ENCODE peak calls at places on chromosomes 6 and 20, in seven cellular contexts. F is AG04449, N is dorsolateral prefrontal cortex, J is progenitor cell of endocrine pancreas, V is A549, K is AG04450, S is left ventricle myocardium inferior. O is an unnamed sample.

GRCh38 chr6:45416700-45417099 is 39.0 kb upstream of the SUPT3H start:
- DNase-seq in F (no peak), N (no peak), J (no peak), V (no peak), K (no peak), S (no peak), O (no peak)

GRCh38 chr6:50120300-50120699 is 70.6 kb upstream of the DEFB112 start:
- DNase-seq in F (no peak), N (no peak), J (no peak), V (no peak), K (no peak), S (no peak), O (no peak)

GRCh38 chr6:108736832-108737231 is 111.4 kb upstream of the ARMC2 start:
- DNase-seq in F (no peak), N (no peak), J (no peak), V (peak), K (peak), S (no peak), O (peak)

GRCh38 chr6:147283460-147283859 is 79.2 kb downstream of the STXBP5 start:
- DNase-seq in F (no peak), N (no peak), J (no peak), V (no peak), K (no peak), S (no peak), O (no peak)

GRCh38 chr6:47357827-47358226 is 48.1 kb upstream of the TNFRSF21 start:
- DNase-seq in F (no peak), N (no peak), J (no peak), V (no peak), K (no peak), S (no peak), O (no peak)

GRCh38 chr6:69422474-69422873 is 374.3 kb downstream of the LMBRD1 start:
- DNase-seq in F (no peak), N (no peak), J (no peak), V (no peak), K (no peak), S (no peak), O (no peak)

GRCh38 chr6:151652338-151652737 is 155.1 kb upstream of the ESR1 start:
- DNase-seq in F (no peak), N (no peak), J (no peak), V (no peak), K (no peak), S (no peak), O (no peak)

GRCh38 chr20:1933465-1933870 is 38.3 kb downstream of the SIRPA start:
- DNase-seq in F (no peak), N (peak), J (no peak), V (no peak), K (no peak), S (peak), O (no peak)

GRCh38 chr6:157200611-157201010 is 122.7 kb downstream of the TMEM242 start:
- DNase-seq in F (no peak), N (no peak), J (no peak), V (no peak), K (no peak), S (no peak), O (no peak)

GRCh38 chr6:100447900-100448700 is 16.6 kb downstream of the SIM1 start:
- DNase-seq in F (no peak), N (no peak), J (no peak), V (no peak), K (no peak), S (no peak), O (no peak)

GRCh38 chr6:1267057-1267732 is 44.7 kb upstream of the FOXQ1 start:
- DNase-seq in F (no peak), N (no peak), J (no peak), V (peak), K (no peak), S (no peak), O (no peak)

GRCh38 chr6:131574133-131574532 is 1.1 kb downstream of the ARG1 start:
- DNase-seq in F (no peak), N (no peak), J (no peak), V (no peak), K (no peak), S (no peak), O (no peak)

GRCh38 chr6:29685718-29686326 is 4.9 kb upstream of the ZFP57 start:
- DNase-seq in F (no peak), N (peak), J (no peak), V (no peak), K (no peak), S (peak), O (no peak)
- TF ChIP-seq CTCF in F (no peak), N (peak), J (peak), V (no peak), K (no peak), S (peak), O (no peak)

GRCh38 chr20:48711044-48711428 is 116.8 kb downstream of the PREX1 start:
- DNase-seq in F (no peak), N (no peak), J (no peak), V (no peak), K (no peak), S (no peak), O (no peak)
- TF ChIP-seq CTCF in F (no peak), N (no peak), J (no peak), V (no peak), K (no peak), S (no peak), O (no peak)

GRCh38 chr6:159535629-159536028 is 157.4 kb downstream of the SOD2 start:
- DNase-seq in F (no peak), N (no peak), J (no peak), V (no peak), K (no peak), S (no peak), O (no peak)

GRCh38 chr6:159541296-159541695 is 151.7 kb downstream of the SOD2 start:
- DNase-seq in F (no peak), N (no peak), J (no peak), V (no peak), K (no peak), S (no peak), O (no peak)

GRCh38 chr6:159540883-159541282 is 152.2 kb downstream of the SOD2 start:
- DNase-seq in F (no peak), N (no peak), J (no peak), V (no peak), K (no peak), S (no peak), O (no peak)

GRCh38 chr6:159540152-159540551 is 152.9 kb downstream of the SOD2 start:
- DNase-seq in F (no peak), N (no peak), J (peak), V (no peak), K (no peak), S (no peak), O (no peak)
- TF ChIP-seq CTCF in F (peak), N (no peak), J (peak), V (no peak), K (peak), S (peak), O (peak)

DNA sequence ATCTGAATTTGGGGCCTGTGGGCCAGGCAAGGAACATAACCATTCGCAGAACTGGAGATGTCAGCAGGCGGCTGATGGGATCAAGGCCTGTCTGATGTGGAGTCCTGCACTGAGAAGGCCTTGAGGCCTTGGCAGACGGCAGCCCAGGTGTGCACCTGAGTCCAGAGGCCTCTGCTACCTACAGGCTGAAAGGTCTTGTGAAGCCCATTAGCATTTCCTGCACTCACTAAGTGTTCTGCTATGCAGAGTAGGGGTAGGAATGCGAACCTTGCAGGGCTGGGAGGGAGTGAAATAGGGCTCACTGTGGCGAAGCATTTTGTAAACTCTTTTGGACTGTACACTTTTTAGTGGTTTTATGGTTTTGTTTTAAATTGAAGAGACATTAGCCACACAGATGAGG is 48.3 kb upstream of the RNF24 start:
- DNase-seq in F (no peak), N (no peak), J (no peak), V (no peak), K (no peak), S (no peak), O (peak)
- TF ChIP-seq CTCF in F (no peak), N (no peak), J (no peak), V (no peak), K (peak), S (no peak), O (no peak)

DNA sequence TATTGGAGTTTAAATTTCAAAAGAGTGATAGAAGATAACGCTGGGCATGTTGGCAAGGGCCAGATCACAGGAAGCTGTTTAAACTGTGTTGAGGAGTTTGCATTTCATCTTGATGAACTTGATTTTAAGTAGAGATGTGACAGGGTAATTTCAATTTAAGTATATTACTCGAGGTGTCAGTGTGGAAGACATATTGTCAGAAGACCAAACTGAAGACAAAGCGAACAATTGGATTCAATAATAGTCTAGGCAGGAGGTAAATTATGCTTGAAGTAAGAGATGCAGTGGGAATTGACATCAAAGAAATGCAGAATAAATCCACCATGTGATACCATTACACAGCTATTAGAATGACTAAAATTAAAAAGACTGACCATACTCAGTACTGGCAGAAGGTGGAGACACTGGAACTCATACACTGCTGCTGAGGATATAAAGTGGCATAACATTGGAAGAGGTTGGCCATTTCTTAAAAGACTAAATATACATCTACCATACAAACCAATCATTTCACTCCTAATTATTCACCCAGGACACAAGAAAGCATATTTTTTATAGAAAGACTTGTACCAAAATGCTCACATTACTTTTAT is 240.8 kb downstream of the ARHGAP18 start:
- DNase-seq in F (no peak), N (no peak), J (no peak), V (no peak), K (no peak), S (no peak), O (peak)
- TF ChIP-seq CTCF in F (no peak), N (no peak), J (no peak), V (no peak), K (no peak), S (no peak), O (no peak)

GRCh38 chr6:33384581-33385020 is 7.0 kb upstream of the KIFC1 start:
- DNase-seq in F (peak), N (no peak), J (no peak), V (peak), K (peak), S (no peak), O (peak)
- TF ChIP-seq CTCF in F (peak), N (peak), J (peak), V (peak), K (peak), S (peak), O (peak)

GRCh38 chr20:58209652-58210397 is 18.6 kb downstream of the ANKRD60 start:
- DNase-seq in F (no peak), N (peak), J (peak), V (peak), K (peak), S (peak), O (peak)
- TF ChIP-seq CTCF in F (peak), N (peak), J (no peak), V (peak), K (peak), S (peak), O (peak)

DNA sequence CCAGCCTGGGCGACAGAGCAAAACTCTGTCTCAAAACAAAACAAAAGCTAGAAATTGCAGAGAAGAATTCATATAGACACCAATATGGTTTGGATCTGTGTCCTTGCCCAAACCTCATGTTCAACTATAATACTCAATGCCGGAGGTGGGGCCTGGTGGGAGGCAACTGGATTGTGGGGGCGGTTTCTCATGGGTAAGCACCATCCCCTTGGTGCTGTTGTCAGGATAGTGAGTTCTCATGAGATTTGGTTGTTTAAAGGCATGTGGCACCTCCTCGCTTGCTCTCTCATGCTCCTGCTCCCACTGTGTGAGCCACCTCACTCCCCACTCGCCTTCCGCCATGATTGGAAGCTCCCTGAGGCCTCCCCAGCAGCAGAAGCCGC is 15.2 kb downstream of the NINL start:
- DNase-seq in F (no peak), N (no peak), J (no peak), V (no peak), K (no peak), S (no peak), O (no peak)
- TF ChIP-seq CTCF in F (no peak), N (no peak), J (no peak), V (no peak), K (no peak), S (no peak), O (no peak)

GRCh38 chr6:35391240-35391968 is 49.0 kb downstream of the PPARD start:
- DNase-seq in F (peak), N (no peak), J (no peak), V (no peak), K (peak), S (no peak), O (peak)
- TF ChIP-seq CTCF in F (peak), N (no peak), J (no peak), V (no peak), K (peak), S (no peak), O (peak)

GRCh38 chr6:36912583-36912982 is 26.8 kb downstream of the C6orf89 start:
- DNase-seq in F (peak), N (no peak), J (no peak), V (no peak), K (peak), S (no peak), O (peak)
- TF ChIP-seq CTCF in F (no peak), N (no peak), J (no peak), V (no peak), K (no peak), S (no peak), O (peak)